ENCODE peak calls at places on chromosomes 2 and 18, in seven cellular contexts. L is adrenal gland, Y is fibroblast of the aortic adventitia, T is heart right ventricle, N is astrocyte of the spinal cord, U is foreskin fibroblast, H is left ventricle myocardium inferior. R is an unnamed sample.

GRCh38 chr2:98482362-98482761 is 37.7 kb downstream of the INPP4A start:
- DNase-seq in T (no peak), U (no peak), Y (no peak), L (no peak), N (no peak), H (no peak), R (no peak)

GRCh38 chr18:76827205-76827885 is 5.0 kb downstream of the ZNF236 start:
- DNase-seq in T (no peak), U (peak; percentile 16), N (no peak), L (peak; percentile 36), H (no peak), Y (no peak), R (no peak)

GRCh38 chr18:49691177-49691608 is 122.1 kb downstream of the ACAA2 start:
- DNase-seq in U (peak; percentile 88), T (no peak), N (peak; percentile 90), H (no peak), Y (peak; percentile 92), L (no peak), R (peak; percentile 68)

GRCh38 chr18:57631697-57632096 is 10.1 kb upstream of the NARS1 start:
- DNase-seq in N (no peak), H (no peak), Y (no peak), L (peak; percentile 28), U (no peak), T (no peak), R (no peak)

GRCh38 chr2:68279691-68280090 is 27.4 kb upstream of the PPP3R1 start:
- DNase-seq in N (no peak), L (no peak), T (no peak), Y (no peak), U (no peak), H (no peak), R (no peak)

GRCh38 chr2:236824836-236825235 is 255.2 kb downstream of the ACKR3 start:
- DNase-seq in H (no peak), N (no peak), T (no peak), U (no peak), L (no peak), Y (no peak), R (no peak)

GRCh38 chr2:7007846-7008741 is 90.9 kb downstream of the RNF144A start:
- DNase-seq in U (no peak), L (peak; percentile 99), H (peak; percentile 94), Y (peak; percentile 65), N (peak; percentile 97), T (peak; percentile 93), R (peak; percentile 90)

GRCh38 chr2:37871453-37872191 is 53.5 kb upstream of the RMDN2 start:
- DNase-seq in T (no peak), Y (peak; percentile 49), N (peak; percentile 52), L (no peak), H (no peak), U (peak; percentile 62), R (peak; percentile 56)

GRCh38 chr2:169667583-169667982 is 26.6 kb downstream of the CFAP210 start:
- DNase-seq in N (no peak), T (no peak), H (no peak), Y (no peak), L (no peak), U (no peak), R (no peak)

GRCh38 chr2:199100326-199101110 is 357.2 kb downstream of the SATB2 start:
- DNase-seq in U (peak; percentile 20), N (peak; percentile 81), Y (peak; percentile 38), T (no peak), L (no peak), H (no peak), R (no peak)

GRCh38 chr18:6482198-6482977 is 67.7 kb upstream of the L3MBTL4 start:
- DNase-seq in N (peak; percentile 67), Y (peak; percentile 27), L (peak; percentile 85), T (peak; percentile 54), H (peak; percentile 65), U (peak; percentile 7), R (peak; percentile 89)

GRCh38 chr2:46615555-46616487 is 136.5 kb downstream of the TMEM247 start:
- DNase-seq in Y (peak; percentile 18), H (no peak), L (no peak), U (no peak), N (peak; percentile 20), T (no peak), R (peak; percentile 17)

GRCh38 chr2:100136310-100136709 is 6.1 kb downstream of the AFF3 start:
- DNase-seq in Y (no peak), H (no peak), N (no peak), U (no peak), L (no peak), T (no peak), R (no peak)

GRCh38 chr18:48824231-48824970 is 126.4 kb downstream of the SMAD7 start:
- DNase-seq in U (no peak), T (peak; percentile 2), H (no peak), N (no peak), Y (no peak), L (peak; percentile 39), R (no peak)

GRCh38 chr2:140990416-140990815 is 1140.4 kb downstream of the LRP1B start:
- DNase-seq in Y (peak; percentile 48), N (peak; percentile 94), L (no peak), T (no peak), H (no peak), U (peak; percentile 89), R (peak; percentile 53)

GRCh38 chr2:119292226-119292625 is 68.6 kb downstream of the STEAP3 start:
- DNase-seq in L (peak; percentile 84), U (peak; percentile 16), H (no peak), Y (no peak), T (no peak), N (peak; percentile 51), R (no peak)

GRCh38 chr2:198316852-198317395 is 512.5 kb downstream of the PLCL1 start:
- DNase-seq in U (no peak), T (no peak), N (no peak), L (no peak), Y (no peak), H (no peak), R (no peak)

GRCh38 chr2:16665746-16666452 is at the start of gene CYRIA:
- DNase-seq in L (peak; percentile 75), H (peak; percentile 76), Y (no peak), N (peak; percentile 35), U (no peak), T (peak; percentile 63), R (peak; percentile 40)

GRCh38 chr2:16663121-16663905 is 2.3 kb downstream of the CYRIA start:
- DNase-seq in H (no peak), L (peak; percentile 60), U (no peak), N (no peak), T (no peak), Y (no peak), R (no peak)

GRCh38 chr2:16664809-16665745 is 557 bp downstream of the CYRIA start:
- DNase-seq in H (no peak), U (no peak), T (no peak), L (peak; percentile 65), N (no peak), Y (no peak), R (no peak)

GRCh38 chr2:16662440-16662839 is 3.2 kb downstream of the CYRIA start:
- DNase-seq in Y (no peak), U (no peak), H (no peak), T (no peak), L (peak; percentile 82), N (peak; percentile 78), R (peak; percentile 80)

DNA sequence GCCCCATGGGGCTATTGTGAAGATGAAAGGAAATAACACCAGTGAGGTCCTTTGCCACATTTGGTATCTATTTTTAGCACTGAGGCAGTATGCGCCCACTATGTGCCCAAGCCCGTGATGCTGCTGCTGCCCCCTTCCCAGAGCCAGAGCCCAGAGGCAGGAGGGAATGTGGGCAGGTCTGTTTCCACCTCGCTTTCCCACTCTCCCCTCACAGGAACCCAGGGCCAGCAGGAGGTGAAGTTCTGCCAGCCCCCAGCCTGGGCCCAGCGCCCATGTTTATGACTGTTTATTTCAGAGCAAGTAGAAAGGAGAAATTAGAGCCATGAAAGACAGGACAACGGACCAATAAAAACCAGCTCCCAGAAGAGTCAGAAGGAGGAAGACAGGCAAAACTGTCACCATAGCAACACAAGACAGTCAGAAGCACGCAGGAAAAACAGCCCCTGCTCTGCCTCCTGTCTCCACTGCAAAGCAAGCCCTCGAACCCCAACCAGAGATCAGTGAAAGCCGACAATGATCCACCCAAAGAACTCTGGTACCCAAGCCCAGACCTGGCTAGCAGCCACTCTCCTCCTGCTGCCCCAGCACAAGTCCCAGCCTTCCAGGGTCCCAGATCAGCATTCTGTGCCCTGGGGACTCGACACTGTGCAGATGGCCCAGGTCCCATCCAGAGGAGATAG is 1.4 kb downstream of the CYRIA start:
- DNase-seq in N (peak; percentile 93), T (peak; percentile 82), H (no peak), Y (peak; percentile 24), U (no peak), L (peak; percentile 89), R (peak; percentile 87)
- H3K4me3 ChIP-seq in N (peak overlapping the region; percentile 76), T (peak overlapping the region; percentile 73), H (peak overlapping the region; percentile 74), Y (no peak overlapping the region), U (no peak overlapping the region), L (peak overlapping the region; percentile 79), R (peak overlapping the region; percentile 65)

GRCh38 chr18:1062592-1062991 is 157.9 kb downstream of the ADCYAP1 start:
- DNase-seq in Y (peak; percentile 21), L (no peak), U (no peak), N (no peak), T (no peak), H (no peak), R (peak; percentile 33)
- TF ChIP-seq CTCF in Y (peak; percentile 21), L (no peak), U (no peak), N (no peak), T (no peak), H (no peak), R (peak; percentile 45)

DNA sequence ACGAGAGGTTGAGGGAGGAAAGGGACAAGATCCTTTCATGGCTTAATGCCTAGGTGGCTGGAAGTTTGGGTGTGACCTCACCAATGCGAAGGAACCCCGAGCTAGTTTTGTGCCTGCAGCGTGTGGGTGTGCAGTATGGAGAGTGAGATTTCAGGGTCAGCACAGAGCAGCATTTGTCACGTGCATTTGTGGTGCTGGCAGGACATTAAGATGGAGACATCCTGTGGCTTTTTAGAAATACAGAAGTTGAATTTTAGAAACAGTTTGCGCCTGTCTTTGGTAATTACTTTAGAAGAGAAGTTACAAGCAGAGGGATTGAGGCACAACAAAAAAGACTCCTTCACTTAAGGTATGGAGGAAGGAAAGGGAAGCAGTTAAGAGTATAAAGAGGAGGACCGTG is 258.2 kb upstream of the THUMPD2 start:
- DNase-seq in L (peak; percentile 51), N (no peak), H (no peak), U (no peak), T (no peak), Y (no peak), R (no peak)
- H3K4me3 ChIP-seq in L (no peak overlapping the region), N (no peak overlapping the region), H (no peak overlapping the region), U (no peak overlapping the region), T (no peak overlapping the region), Y (no peak overlapping the region), R (no peak overlapping the region)

DNA sequence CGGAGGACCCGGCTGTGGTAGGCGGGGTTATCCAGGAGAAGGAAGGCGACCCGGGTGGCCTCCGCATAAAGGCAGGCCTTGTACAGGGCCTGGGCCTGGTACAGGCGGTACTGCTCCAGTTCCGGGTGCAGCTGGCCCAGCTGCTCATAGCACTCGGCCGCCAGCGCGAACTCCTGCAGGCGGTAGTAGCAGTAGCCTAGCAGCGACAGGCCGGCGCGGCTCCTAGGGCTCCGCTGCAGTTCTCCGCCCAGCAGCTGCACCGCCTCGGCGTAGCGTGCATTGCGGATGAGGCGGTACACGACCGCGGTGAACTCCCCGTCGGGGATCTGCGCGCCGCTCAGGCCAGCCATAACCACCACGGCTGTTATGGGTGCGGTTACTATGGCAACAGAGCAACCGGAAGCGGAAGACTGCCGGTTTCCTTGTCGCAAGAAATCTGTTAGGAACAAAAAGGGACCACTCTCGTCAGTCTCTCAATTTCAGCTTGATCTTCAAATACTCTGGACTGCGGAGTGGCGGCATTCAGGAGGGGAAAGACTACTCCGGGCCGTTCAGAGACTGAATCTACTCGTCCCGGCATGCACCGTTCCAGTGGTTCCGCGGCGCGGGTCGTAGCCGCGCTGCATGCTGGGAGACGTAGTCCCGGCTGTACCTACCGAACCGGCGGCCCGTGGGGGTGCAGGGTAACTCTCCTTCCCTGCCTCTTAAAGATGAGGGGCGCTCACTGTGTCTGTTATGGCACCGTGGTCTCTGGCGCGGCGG is 160.0 kb downstream of the AGPS start:
- DNase-seq in Y (peak; percentile 88), U (peak; percentile 80), L (peak; percentile 93), N (peak; percentile 94), T (peak; percentile 90), H (peak; percentile 88), R (peak; percentile 91)
- TF ChIP-seq CTCF in Y (peak; percentile 7), U (no peak), L (no peak), N (no peak), T (no peak), H (peak; percentile 25), R (no peak)

R was measured in cardiac fibroblast.